ENCODE peak calls at places on chromosomes 2 and 18, in ten cellular contexts. J, N, A, O, M, T, R, V, K and G are unnamed samples.

GRCh38 chr2:237064203-237065061 is 21.3 kb upstream of the COPS8 start:
- DNase-seq in J (no peak), N (no peak), A (no peak), O (no peak), M (no peak), T (peak; percentile 33), R (no peak), V (no peak), K (no peak), G (no peak)

GRCh38 chr2:23583467-23583866 is 198.5 kb downstream of the KLHL29 start:
- DNase-seq in J (no peak), N (no peak), A (no peak), O (no peak), M (no peak), T (no peak), R (no peak), V (no peak), K (no peak), G (no peak)

GRCh38 chr2:113175101-113175628 is 1.4 kb downstream of the PSD4 start:
- DNase-seq in J (no peak), N (no peak), A (peak; percentile 51), O (peak; percentile 37), M (peak; percentile 45), T (no peak), R (peak; percentile 3), V (no peak), K (no peak), G (no peak)

GRCh38 chr2:127080226-127080940 is 26.6 kb downstream of the BIN1 start:
- DNase-seq in J (no peak), N (no peak), A (no peak), O (no peak), M (peak; percentile 19), T (no peak), R (no peak), V (no peak), K (no peak), G (no peak)

GRCh38 chr2:156157670-156158069 is 174.9 kb downstream of the NR4A2 start:
- DNase-seq in J (no peak), N (peak; percentile 0), A (no peak), O (no peak), M (no peak), T (peak; percentile 66), R (no peak), V (no peak), K (no peak), G (peak; percentile 53)

GRCh38 chr2:43269074-43269572 is 42.7 kb upstream of the ZFP36L2 start:
- DNase-seq in J (peak; percentile 92), N (peak; percentile 37), A (no peak), O (no peak), M (no peak), T (peak; percentile 43), R (peak; percentile 98), V (peak; percentile 98), K (peak; percentile 100), G (no peak)

GRCh38 chr2:240463866-240464481 is 28.5 kb downstream of the GPC1 start:
- DNase-seq in J (no peak), N (no peak), A (no peak), O (no peak), M (no peak), T (no peak), R (no peak), V (no peak), K (no peak), G (no peak)

GRCh38 chr2:159788218-159788617 is 9.8 kb downstream of the CD302 start:
- DNase-seq in J (no peak), N (no peak), A (no peak), O (no peak), M (no peak), T (no peak), R (no peak), V (no peak), K (no peak), G (no peak)

GRCh38 chr2:25966531-25967265 is 15.6 kb downstream of the KIF3C start:
- DNase-seq in J (no peak), N (no peak), A (no peak), O (no peak), M (no peak), T (no peak), R (no peak), V (no peak), K (no peak), G (no peak)

GRCh38 chr2:26076001-26076587 is 42.2 kb downstream of the RAB10 start:
- DNase-seq in J (no peak), N (no peak), A (no peak), O (no peak), M (no peak), T (no peak), R (no peak), V (no peak), K (no peak), G (no peak)

GRCh38 chr18:28045880-28046279 is 131.1 kb downstream of the CDH2 start:
- DNase-seq in J (no peak), N (no peak), A (no peak), O (no peak), M (no peak), T (no peak), R (peak; percentile 68), V (no peak), K (peak; percentile 42), G (no peak)

GRCh38 chr2:129255610-129256313 is 723.7 kb upstream of the RAB6C start:
- DNase-seq in J (no peak), N (no peak), A (no peak), O (no peak), M (no peak), T (no peak), R (no peak), V (no peak), K (no peak), G (no peak)

GRCh38 chr2:12089496-12089895 is 343.1 kb downstream of the LPIN1 start:
- DNase-seq in J (no peak), N (no peak), A (no peak), O (no peak), M (no peak), T (no peak), R (no peak), V (no peak), K (no peak), G (no peak)

GRCh38 chr2:150135223-150135883 is 352.1 kb downstream of the RND3 start:
- DNase-seq in J (no peak), N (no peak), A (no peak), O (no peak), M (no peak), T (no peak), R (no peak), V (no peak), K (no peak), G (no peak)

GRCh38 chr2:73700111-73700510 is 37.0 kb downstream of the TPRKB start:
- DNase-seq in J (no peak), N (no peak), A (no peak), O (no peak), M (no peak), T (no peak), R (no peak), V (peak; percentile 6), K (peak; percentile 11), G (no peak)

GRCh38 chr2:201515573-201516246 is 64.2 kb downstream of the STRADB start:
- DNase-seq in J (no peak), N (no peak), A (no peak), O (no peak), M (no peak), T (no peak), R (no peak), V (no peak), K (no peak), G (no peak)

GRCh38 chr2:111688501-111688900 is 195.5 kb downstream of the ANAPC1 start:
- DNase-seq in J (no peak), N (no peak), A (no peak), O (no peak), M (no peak), T (no peak), R (no peak), V (no peak), K (no peak), G (no peak)

GRCh38 chr2:102782916-102783315 is 21.1 kb downstream of the TMEM182 start:
- DNase-seq in J (no peak), N (no peak), A (no peak), O (no peak), M (no peak), T (no peak), R (no peak), V (no peak), K (no peak), G (no peak)

GRCh38 chr18:30457156-30457555 is 585.4 kb downstream of the DSC3 start:
- DNase-seq in J (no peak), N (no peak), A (no peak), O (no peak), M (no peak), T (no peak), R (no peak), V (no peak), K (no peak), G (no peak)